ENCODE peak calls at places on chromosomes 6 and 20, in four cellular contexts. Z is neuronal stem cell, Y is mesenchymal stem cell, N is neural progenitor cell. L is an unnamed sample.

GRCh38 chr6:127176175-127176574 is 57.7 kb downstream of the RSPO3 start:
- DNase-seq in Z (no peak), Y (peak; percentile 36), N (no peak), L (no peak)

GRCh38 chr6:101257163-101257562 is 136.3 kb upstream of the GRIK2 start:
- DNase-seq in N (no peak), Y (no peak), Z (no peak), L (no peak)

GRCh38 chr20:18645196-18645745 is 57.4 kb downstream of the DTD1 start:
- DNase-seq in Y (no peak), N (no peak), Z (no peak), L (no peak)

GRCh38 chr6:155196891-155197290 is 66.9 kb upstream of the CLDN20 start:
- DNase-seq in N (no peak), Z (no peak), Y (no peak), L (no peak)

GRCh38 chr20:53677447-53678314 is 84.0 kb upstream of the ZNF217 start:
- DNase-seq in N (peak; percentile 39), Y (peak; percentile 58), Z (no peak), L (no peak)

GRCh38 chr6:13814176-13814937 is at the start of gene MCUR1:
- DNase-seq in N (peak; percentile 93), Z (peak; percentile 82), Y (peak; percentile 87), L (peak; percentile 96)

GRCh38 chr20:48035961-48036731 is 250.9 kb upstream of the SULF2 start:
- DNase-seq in Z (no peak), N (no peak), Y (no peak), L (no peak)

GRCh38 chr20:57224641-57225138 is 41.8 kb downstream of the BMP7 start:
- DNase-seq in Y (no peak), N (peak; percentile 82), Z (no peak), L (peak; percentile 76)

GRCh38 chr6:29251741-29252140 is 49.8 kb upstream of the OR14J1 start:
- DNase-seq in N (no peak), Y (no peak), Z (no peak), L (no peak)

GRCh38 chr20:37941332-37941731 is 38.4 kb downstream of the VSTM2L start:
- DNase-seq in Y (no peak), N (peak; percentile 38), Z (no peak), L (no peak)

GRCh38 chr20:36591854-36592641 is 13.5 kb upstream of the RAB5IF start:
- DNase-seq in N (peak; percentile 63), Y (peak; percentile 59), Z (no peak), L (no peak)

GRCh38 chr20:32077192-32077591 is 25.1 kb downstream of the HCK start:
- DNase-seq in Z (no peak), Y (no peak), N (no peak), L (no peak)

GRCh38 chr6:97437087-97437486 is 154.1 kb upstream of the MMS22L start:
- DNase-seq in Z (no peak), N (peak; percentile 54), Y (peak; percentile 33), L (no peak)

GRCh38 chr6:3229566-3230274 is 2.3 kb upstream of the TUBB2B start:
- DNase-seq in Z (peak; percentile 66), Y (no peak), N (peak; percentile 75), L (no peak)

GRCh38 chr20:46150982-46151381 is 32.9 kb downstream of the CD40 start:
- DNase-seq in Y (no peak), Z (no peak), N (no peak), L (no peak)

GRCh38 chr6:149935246-149935645 is 6.6 kb upstream of the ULBP2 start:
- DNase-seq in Y (no peak), N (no peak), Z (no peak), L (no peak)

GRCh38 chr6:119148102-119148824 is 69.8 kb upstream of the FAM184A start:
- DNase-seq in Y (peak; percentile 81), Z (peak; percentile 47), N (peak; percentile 63), L (no peak)

GRCh38 chr6:24721461-24722215 is 2.7 kb upstream of the C6orf62 start:
- DNase-seq in N (no peak), Y (no peak), Z (no peak), L (no peak)

GRCh38 chr20:4444404-4444803 is 277.3 kb upstream of the PRND start:
- DNase-seq in N (no peak), Z (no peak), Y (no peak), L (no peak)

GRCh38 chr20:7980332-7981046 is 39.1 kb downstream of the TMX4 start:
- DNase-seq in N (peak; percentile 52), Y (peak; percentile 52), Z (peak; percentile 8), L (no peak)

GRCh38 chr6:43926644-43927524 is 156.9 kb downstream of the VEGFA start:
- DNase-seq in N (peak; percentile 72), Y (peak; percentile 94), Z (peak; percentile 53), L (peak; percentile 92)

GRCh38 chr20:62618622-62619529 is 23.4 kb upstream of the SLCO4A1 start:
- DNase-seq in N (peak; percentile 46), Y (no peak), Z (no peak), L (peak; percentile 77)

GRCh38 chr20:50727792-50728485 is 3.4 kb upstream of the PARD6B start:
- DNase-seq in Z (no peak), N (no peak), Y (no peak), L (no peak)

GRCh38 chr6:39980839-39981580 is 46.7 kb upstream of the MOCS1 start:
- DNase-seq in N (peak; percentile 74), Z (peak; percentile 48), Y (peak; percentile 79), L (no peak)

GRCh38 chr6:160767647-160768019 is 65.6 kb downstream of the PLG start:
- DNase-seq in Z (no peak), Y (no peak), N (no peak), L (no peak)

GRCh38 chr6:2505624-2506023 is 245.1 kb downstream of the MYLK4 start:
- DNase-seq in Y (no peak), Z (no peak), N (peak; percentile 39), L (no peak)

GRCh38 chr20:56347628-56348305 is 11.0 kb upstream of the FAM210B start:
- DNase-seq in Y (no peak), N (peak; percentile 46), Z (no peak), L (no peak)

GRCh38 chr6:79544939-79545450 is 7.8 kb upstream of the LCA5 start:
- DNase-seq in Y (peak; percentile 100), Z (peak; percentile 84), N (peak; percentile 86), L (peak; percentile 81)

GRCh38 chr6:104418125-104418524 is 441.6 kb downstream of the HACE1 start:
- DNase-seq in Y (peak; percentile 29), Z (no peak), N (no peak), L (no peak)

DNA sequence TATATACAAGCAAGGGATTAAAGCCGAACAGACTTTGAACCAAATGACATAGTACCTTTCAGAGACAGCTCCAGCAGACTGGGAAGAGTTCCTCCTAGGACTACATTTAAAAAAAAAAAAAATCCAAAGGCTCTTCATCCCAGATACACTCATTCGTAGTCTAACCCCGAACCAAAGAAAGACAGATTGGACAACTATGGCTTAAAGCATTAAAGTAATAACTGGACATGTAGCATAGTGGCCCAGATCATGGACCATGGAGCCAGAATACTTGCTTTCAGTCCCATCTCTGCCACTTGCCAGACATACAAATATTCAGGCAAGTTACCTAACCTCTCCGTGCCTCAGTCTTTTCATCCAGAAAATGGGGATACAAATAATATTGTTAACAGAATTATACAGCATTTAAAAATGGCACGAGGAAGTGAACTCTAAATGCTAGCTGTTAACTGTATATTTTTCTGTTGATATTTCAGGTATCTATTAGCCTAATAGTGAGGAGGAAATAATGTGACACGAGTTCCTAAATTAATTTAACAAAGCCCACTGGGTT is 123.7 kb downstream of the HIVEP2 start:
- DNase-seq in Z (no peak), N (no peak), Y (no peak), L (no peak)
- H3K9ac ChIP-seq in Z (no peak overlapping the region), N (no peak overlapping the region), Y (peak overlapping the region; percentile 88), L (no peak overlapping the region)

DNA sequence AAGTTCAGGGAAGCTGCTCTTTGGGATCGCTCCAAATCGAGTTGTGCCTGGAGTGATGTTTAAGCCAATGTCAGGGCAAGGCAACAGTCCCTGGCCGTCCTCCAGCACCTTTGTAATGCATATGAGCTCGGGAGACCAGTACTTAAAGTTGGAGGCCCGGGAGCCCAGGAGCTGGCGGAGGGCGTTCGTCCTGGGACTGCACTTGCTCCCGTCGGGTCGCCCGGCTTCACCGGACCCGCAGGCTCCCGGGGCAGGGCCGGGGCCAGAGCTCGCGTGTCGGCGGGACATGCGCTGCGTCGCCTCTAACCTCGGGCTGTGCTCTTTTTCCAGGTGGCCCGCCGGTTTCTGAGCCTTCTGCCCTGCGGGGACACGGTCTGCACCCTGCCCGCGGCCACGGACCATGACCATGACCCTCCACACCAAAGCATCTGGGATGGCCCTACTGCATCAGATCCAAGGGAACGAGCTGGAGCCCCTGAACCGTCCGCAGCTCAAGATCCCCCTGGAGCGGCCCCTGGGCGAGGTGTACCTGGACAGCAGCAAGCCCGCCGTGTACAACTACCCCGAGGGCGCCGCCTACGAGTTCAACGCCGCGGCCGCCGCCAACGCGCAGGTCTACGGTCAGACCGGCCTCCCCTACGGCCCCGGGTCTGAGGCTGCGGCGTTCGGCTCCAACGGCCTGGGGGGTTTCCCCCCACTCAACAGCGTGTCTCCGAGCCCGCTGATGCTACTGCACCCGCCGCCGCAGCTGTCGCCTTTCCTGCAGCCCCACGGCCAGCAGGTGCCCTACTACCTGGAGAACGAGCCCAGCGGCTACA is at the start of gene ESR1:
- DNase-seq in Z (no peak), Y (peak; percentile 2), N (peak; percentile 56), L (peak; percentile 74)
- H3K4me3 ChIP-seq in Z (peak within 1 kb of the TSS; percentile 12), Y (peak within 1 kb of the TSS; percentile 35), N (peak within 1 kb of the TSS; percentile 41), L (peak within 1 kb of the TSS; percentile 51)

DNA sequence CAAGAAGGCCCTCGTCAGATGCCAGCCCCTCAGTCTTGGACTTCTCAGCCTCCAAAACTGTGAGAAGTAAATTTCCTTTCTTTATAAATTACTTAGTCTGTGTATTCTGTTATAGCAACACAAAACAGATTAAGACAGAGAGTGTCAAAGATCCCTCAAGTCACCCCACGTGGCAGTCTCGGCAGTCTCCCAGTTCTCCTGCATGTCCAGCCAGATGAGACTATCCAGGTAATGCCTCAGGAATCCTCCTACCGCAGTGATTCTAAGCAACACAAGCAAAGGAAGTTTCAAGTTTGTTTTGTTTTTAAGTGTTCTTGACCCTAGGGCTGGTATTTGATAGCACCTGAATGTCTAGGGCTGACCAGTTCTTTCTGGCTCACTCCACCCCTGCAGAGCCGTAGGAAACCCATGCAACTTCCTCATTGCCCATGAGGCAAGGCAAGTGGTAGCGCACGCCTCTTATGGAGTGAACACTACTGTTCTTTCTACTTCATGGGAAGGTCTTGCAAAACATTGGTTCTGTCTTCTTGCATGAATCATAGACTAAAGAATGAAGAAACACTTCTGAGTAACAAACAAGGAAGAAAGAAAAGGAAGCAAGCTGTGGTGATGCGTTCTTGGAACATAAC is 24.8 kb upstream of the FOXQ1 start:
- DNase-seq in N (no peak), Z (no peak), Y (peak; percentile 89), L (peak; percentile 85)
- H3K27ac ChIP-seq in N (no peak overlapping the region), Z (no peak overlapping the region), Y (peak overlapping the region; percentile 2), L (no peak overlapping the region)

DNA sequence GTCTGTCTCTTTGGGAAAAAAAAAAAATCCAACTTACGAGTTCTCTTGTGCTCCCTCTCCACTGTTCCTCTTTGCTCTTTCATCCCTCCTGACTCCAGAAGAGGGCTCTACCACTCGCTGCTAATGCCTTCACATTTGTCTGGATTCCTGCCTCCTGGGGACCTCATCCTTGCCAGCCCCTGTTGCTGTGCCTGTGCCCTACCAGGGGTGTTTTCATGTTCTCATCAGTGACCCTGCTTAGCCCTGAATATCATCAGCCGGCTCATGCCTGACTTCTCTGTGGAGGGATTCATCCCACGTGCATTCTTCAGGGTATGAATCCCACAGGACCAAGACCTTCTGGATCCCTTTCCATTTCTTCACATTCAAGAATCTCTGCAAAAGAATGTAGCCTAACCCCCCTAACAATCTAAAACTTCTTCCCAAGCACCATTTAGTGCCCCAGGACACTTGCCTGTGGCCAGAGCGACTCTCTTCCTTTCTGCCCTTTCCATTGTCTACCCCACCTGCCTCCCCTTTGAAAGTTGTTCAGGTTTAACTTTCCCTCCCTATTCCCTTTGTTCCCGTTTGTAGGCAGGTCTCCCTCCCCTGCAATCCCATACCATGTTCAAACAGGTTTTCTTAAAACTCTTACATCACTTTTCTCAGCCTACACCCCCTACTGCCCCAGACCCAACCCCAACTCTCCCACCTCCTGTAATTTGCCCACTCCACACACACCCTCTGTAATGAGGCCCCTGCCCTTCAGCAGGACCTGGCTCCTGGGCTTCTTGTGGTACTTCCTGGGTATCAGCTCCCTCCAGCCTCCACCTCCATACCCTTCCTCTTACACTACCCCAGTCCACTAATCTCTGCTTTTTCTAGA is 50.2 kb downstream of the RREB1 start:
- DNase-seq in Y (no peak), Z (no peak), N (no peak), L (no peak)
- H3K9ac ChIP-seq in Y (peak overlapping the region; percentile 27), Z (no peak overlapping the region), N (no peak overlapping the region), L (no peak overlapping the region)

L was measured in kidney.